ENCODE peak calls at places on chromosomes 16 and 17, in nine cellular contexts. L is breast epithelium; P is left lung; W is fibroblast of lung; E is ovary; M is CD8-positive, alpha-beta memory T cell; Z is neural progenitor cell; O is astrocyte; G is OCI-LY7. I is an unnamed sample.
A peak's percentile ranks its signal among the peaks of the same experiment; 100 is the strongest.

GRCh38 chr17:68533887-68534700 is 21.9 kb downstream of the PRKAR1A start:
- DNase-seq in O (peak; percentile 35), G (peak; percentile 28), W (peak; percentile 47), L (no peak), E (no peak), Z (no peak), M (no peak), P (no peak), I (no peak)

GRCh38 chr17:57577751-57578607 is 167.1 kb downstream of the CCDC182 start:
- DNase-seq in L (no peak), G (no peak), Z (peak; percentile 91), P (no peak), E (peak; percentile 76), M (no peak), W (peak; percentile 74), O (peak; percentile 69), I (no peak)

GRCh38 chr17:43701318-43701743 is 39.6 kb upstream of the MEOX1 start:
- DNase-seq in L (peak; percentile 19), Z (no peak), P (no peak), G (no peak), M (no peak), E (no peak), O (peak; percentile 93), W (peak; percentile 95), I (peak; percentile 64)

GRCh38 chr17:4908301-4908700 is 5.4 kb upstream of the CHRNE start:
- DNase-seq in P (no peak), O (no peak), E (no peak), G (no peak), W (no peak), M (no peak), L (peak; percentile 81), Z (peak; percentile 46), I (no peak)

GRCh38 chr17:80824549-80825470 is 166.8 kb upstream of the CHMP6 start:
- DNase-seq in E (no peak), P (peak; percentile 15), L (no peak), O (no peak), Z (no peak), W (no peak), G (no peak), M (no peak), I (no peak)

GRCh38 chr17:81537343-81537855 is 9.2 kb downstream of the FSCN2 start:
- DNase-seq in G (peak; percentile 58), M (peak; percentile 29), W (no peak), L (no peak), P (no peak), O (no peak), E (no peak), Z (peak; percentile 70), I (peak; percentile 40)

GRCh38 chr17:48546924-48547838 is 2.3 kb upstream of the HOXB2 start:
- DNase-seq in O (no peak), W (peak; percentile 57), P (no peak), Z (no peak), E (no peak), L (no peak), G (no peak), M (no peak), I (peak; percentile 34)

GRCh38 chr16:73572135-73572534 is 524.2 kb upstream of the ZFHX3 start:
- DNase-seq in O (no peak), L (peak; percentile 35), E (no peak), W (no peak), Z (peak; percentile 62), G (no peak), P (peak; percentile 40), M (no peak), I (no peak)

GRCh38 chr17:43085489-43085888 is 39.7 kb downstream of the BRCA1 start:
- DNase-seq in L (no peak), G (no peak), Z (no peak), M (no peak), W (peak; percentile 50), P (no peak), E (no peak), O (peak; percentile 33), I (no peak)

GRCh38 chr17:54902017-54902416 is 1.4 kb downstream of the TOM1L1 start:
- DNase-seq in G (no peak), Z (no peak), P (no peak), W (no peak), L (no peak), E (no peak), O (no peak), M (no peak), I (no peak)

GRCh38 chr16:69286941-69287713 is 24.0 kb upstream of the VPS4A start:
- DNase-seq in Z (peak; percentile 54), G (peak; percentile 71), L (no peak), E (no peak), W (peak; percentile 52), P (peak; percentile 67), M (peak; percentile 56), O (peak; percentile 30), I (peak; percentile 67)

GRCh38 chr16:11748023-11748403 is 5.4 kb upstream of the TXNDC11 start:
- DNase-seq in Z (no peak), G (no peak), M (no peak), O (no peak), W (no peak), L (no peak), E (no peak), P (no peak), I (no peak)

GRCh38 chr17:49022391-49022941 is 25.3 kb downstream of the IGF2BP1 start:
- DNase-seq in L (no peak), Z (peak; percentile 89), P (no peak), O (peak; percentile 54), W (peak; percentile 69), E (no peak), M (no peak), G (no peak), I (no peak)

GRCh38 chr17:30812218-30813177 is 12.0 kb downstream of the CRLF3 start:
- DNase-seq in Z (no peak), M (no peak), W (peak; percentile 60), O (peak; percentile 53), G (no peak), E (no peak), P (no peak), L (no peak), I (no peak)

GRCh38 chr17:80860703-80861359 is 130.8 kb upstream of the CHMP6 start:
- DNase-seq in P (peak; percentile 10), E (no peak), G (no peak), L (no peak), W (no peak), Z (no peak), M (no peak), O (no peak), I (no peak)

GRCh38 chr17:16255481-16255901 is 38.5 kb downstream of the PIGL start:
- DNase-seq in Z (peak; percentile 70), G (no peak), M (no peak), P (peak; percentile 65), O (peak; percentile 46), W (peak; percentile 58), L (no peak), E (peak; percentile 78), I (no peak)
- H3K27ac ChIP-seq in Z (no peak overlapping the region), G (no peak overlapping the region), M (no peak overlapping the region), P (peak overlapping the region; percentile 66), O (no peak overlapping the region), W (peak overlapping the region; percentile 24), L (peak overlapping the region; percentile 33), E (peak overlapping the region; percentile 60), I (no peak overlapping the region)

DNA sequence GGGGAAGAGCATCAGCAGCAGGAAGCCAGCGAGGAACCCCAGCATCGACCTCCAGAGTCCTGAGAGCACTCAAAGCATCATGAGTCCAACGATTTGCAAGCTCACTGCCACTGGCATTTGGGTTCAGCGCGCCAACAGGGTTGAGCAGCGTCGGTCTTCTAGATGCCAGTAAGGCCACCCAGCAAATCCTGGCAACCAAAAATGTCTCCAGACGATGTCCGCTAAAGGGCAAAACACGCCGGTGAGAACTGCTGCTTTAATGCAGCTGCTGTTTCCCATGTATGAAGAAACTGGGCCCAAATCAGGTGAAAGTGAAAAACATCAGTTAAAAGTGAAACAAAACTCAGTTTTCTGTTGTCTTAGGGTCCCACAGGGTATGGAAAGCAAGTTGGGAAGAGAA is 70.2 kb downstream of the ANKRD11 start:
- DNase-seq in W (no peak), M (no peak), O (no peak), L (no peak), Z (no peak), E (no peak), P (no peak), G (no peak), I (no peak)
- H3K36me3 ChIP-seq in W (no peaks in the 10 kb centered on the region), M (peaks cover 8% of the 10 kb centered on the region), O (peaks cover 7% of the 10 kb centered on the region), L (no peaks in the 10 kb centered on the region), Z (no peaks in the 10 kb centered on the region), E (no peaks in the 10 kb centered on the region), P (peaks cover 8% of the 10 kb centered on the region), G (peaks cover 69% of the 10 kb centered on the region), I (peaks cover 19% of the 10 kb centered on the region)

DNA sequence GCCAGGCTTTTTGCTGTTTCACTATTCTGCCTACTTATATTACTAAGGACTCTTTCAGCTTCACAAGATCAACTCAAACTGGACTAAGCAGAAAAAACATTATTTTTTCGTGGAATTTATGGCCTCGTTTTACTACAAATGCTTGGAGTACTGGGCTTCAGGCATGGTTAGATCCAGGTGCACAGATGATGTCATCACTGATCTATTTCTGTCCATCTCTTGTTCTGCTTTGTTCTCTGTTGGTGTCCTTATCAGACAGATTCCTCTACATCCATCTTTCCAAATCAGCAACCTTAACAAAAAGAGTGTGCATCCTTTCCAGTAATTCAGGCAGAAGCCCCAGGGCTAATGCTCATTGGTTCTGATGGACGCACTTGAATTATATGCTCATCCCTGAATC is 109.9 kb upstream of the DNAH9 start:
- DNase-seq in M (no peak), O (no peak), W (no peak), Z (no peak), E (no peak), L (no peak), G (no peak), P (no peak), I (no peak)
- H3K27ac ChIP-seq in M (no peak overlapping the region), O (no peak overlapping the region), W (no peak overlapping the region), Z (no peak overlapping the region), E (no peak overlapping the region), L (no peak overlapping the region), G (no peak overlapping the region), P (no peak overlapping the region), I (no peak overlapping the region)

GRCh38 chr17:7080445-7081041 is 492 bp upstream of the CLEC10A start:
- DNase-seq in E (no peak), P (no peak), L (no peak), M (no peak), O (no peak), Z (no peak), W (no peak), G (no peak), I (no peak)

GRCh38 chr17:7079581-7080444 is at the start of gene CLEC10A:
- DNase-seq in P (no peak), M (no peak), W (no peak), L (no peak), G (no peak), O (no peak), E (no peak), Z (no peak), I (no peak)

GRCh38 chr17:7084058-7084457 is 4.0 kb upstream of the CLEC10A start:
- DNase-seq in E (no peak), O (peak; percentile 32), G (no peak), L (no peak), M (no peak), P (no peak), Z (no peak), W (peak; percentile 38), I (no peak)

GRCh38 chr17:7081341-7082062 is 1.5 kb upstream of the CLEC10A start:
- DNase-seq in L (no peak), E (no peak), W (no peak), Z (no peak), O (no peak), M (peak; percentile 2), G (no peak), P (no peak), I (no peak)

DNA sequence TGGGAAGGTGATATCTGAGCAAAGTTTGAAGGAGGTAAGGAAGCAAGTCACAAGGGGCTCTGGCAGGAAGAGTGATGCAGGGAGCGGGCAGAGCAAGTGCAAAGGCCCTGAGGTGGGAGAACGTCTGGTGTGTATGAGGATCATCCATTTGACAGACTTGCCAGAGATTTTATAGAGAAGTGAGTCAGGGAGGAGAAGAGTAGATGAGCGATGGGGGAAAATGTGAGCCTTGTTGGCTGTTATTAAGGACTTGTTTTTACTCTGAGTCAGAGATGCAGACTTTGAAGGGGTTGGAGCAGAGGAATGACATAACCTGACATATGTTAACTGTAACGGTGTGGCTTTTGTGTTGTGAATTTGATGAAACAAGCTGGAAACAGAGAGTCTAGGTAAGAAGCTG is 3.5 kb upstream of the CLEC10A start:
- DNase-seq in L (no peak), G (no peak), W (peak; percentile 56), M (no peak), Z (no peak), P (no peak), O (peak; percentile 42), E (no peak), I (no peak)
- H3K36me3 ChIP-seq in L (no peaks in the 10 kb centered on the region), G (no peaks in the 10 kb centered on the region), W (no peaks in the 10 kb centered on the region), M (no peaks in the 10 kb centered on the region), Z (no peaks in the 10 kb centered on the region), P (no peaks in the 10 kb centered on the region), O (no peaks in the 10 kb centered on the region), E (no peaks in the 10 kb centered on the region), I (no peaks in the 10 kb centered on the region)

I was measured in CD4-positive, CD25-positive, alpha-beta regulatory T cell.